ENCODE peak calls at places on chromosomes 7 and 10, in five cellular contexts. One of them, this sample, is unnamed. For H3K9me3, the result is how much of the 10 kb centered on the place peaks cover.

GRCh38 chr10:33937987-33938386 is 603.5 kb upstream of the NRP1 start:
- DNase-seq in naive thymus-derived CD4-positive, alpha-beta T cell: no peak
- DNase-seq in right cardiac atrium: no peak
- DNase-seq in GM23248: peak
- DNase-seq in astrocyte: no peak
- DNase-seq in this sample: no peak

GRCh38 chr10:34578468-34578867 is 236.6 kb downstream of the PARD3 start:
- DNase-seq in naive thymus-derived CD4-positive, alpha-beta T cell: no peak
- DNase-seq in right cardiac atrium: no peak
- DNase-seq in GM23248: no peak
- DNase-seq in astrocyte: no peak
- DNase-seq in this sample: no peak

GRCh38 chr10:17563452-17563851 is 53.7 kb downstream of the HACD1 start:
- DNase-seq in naive thymus-derived CD4-positive, alpha-beta T cell: no peak
- DNase-seq in right cardiac atrium: no peak
- DNase-seq in GM23248: no peak
- DNase-seq in astrocyte: no peak
- DNase-seq in this sample: no peak

GRCh38 chr7:54542920-54543539 is 855 bp downstream of the VSTM2A start:
- DNase-seq in naive thymus-derived CD4-positive, alpha-beta T cell: no peak
- DNase-seq in right cardiac atrium: no peak
- DNase-seq in GM23248: peak
- DNase-seq in astrocyte: peak
- DNase-seq in this sample: no peak

GRCh38 chr7:93178213-93178612 is 30.0 kb upstream of the SAMD9L start:
- DNase-seq in naive thymus-derived CD4-positive, alpha-beta T cell: peak
- DNase-seq in right cardiac atrium: no peak
- DNase-seq in GM23248: peak
- DNase-seq in astrocyte: no peak
- DNase-seq in this sample: no peak

GRCh38 chr10:22753786-22754185 is 39.4 kb upstream of the PIP4K2A start:
- DNase-seq in naive thymus-derived CD4-positive, alpha-beta T cell: no peak
- DNase-seq in right cardiac atrium: no peak
- DNase-seq in GM23248: no peak
- DNase-seq in astrocyte: no peak
- DNase-seq in this sample: no peak

GRCh38 chr7:4045975-4046374 is 636.1 kb upstream of the FOXK1 start:
- DNase-seq in naive thymus-derived CD4-positive, alpha-beta T cell: no peak
- DNase-seq in right cardiac atrium: no peak
- DNase-seq in GM23248: no peak
- DNase-seq in astrocyte: no peak
- DNase-seq in this sample: no peak

GRCh38 chr7:106717997-106718871 is 57.3 kb upstream of the CCDC71L start:
- DNase-seq in naive thymus-derived CD4-positive, alpha-beta T cell: no peak
- DNase-seq in right cardiac atrium: no peak
- DNase-seq in GM23248: peak
- DNase-seq in astrocyte: peak
- DNase-seq in this sample: no peak

GRCh38 chr10:58844680-58845079 is 331.8 kb upstream of the PHYHIPL start:
- DNase-seq in naive thymus-derived CD4-positive, alpha-beta T cell: no peak
- DNase-seq in right cardiac atrium: no peak
- DNase-seq in GM23248: no peak
- DNase-seq in astrocyte: no peak
- DNase-seq in this sample: no peak

GRCh38 chr7:311796-312195 is 21.8 kb downstream of the FOXL3 start:
- DNase-seq in naive thymus-derived CD4-positive, alpha-beta T cell: no peak
- DNase-seq in right cardiac atrium: no peak
- DNase-seq in GM23248: no peak
- DNase-seq in astrocyte: no peak
- DNase-seq in this sample: no peak

GRCh38 chr7:38916396-38916795 is 7.4 kb upstream of the VPS41 start:
- DNase-seq in naive thymus-derived CD4-positive, alpha-beta T cell: no peak
- DNase-seq in right cardiac atrium: no peak
- DNase-seq in GM23248: no peak
- DNase-seq in astrocyte: no peak
- DNase-seq in this sample: no peak

GRCh38 chr7:34451183-34451582 is 206.8 kb upstream of the NPSR1 start:
- DNase-seq in naive thymus-derived CD4-positive, alpha-beta T cell: no peak
- DNase-seq in right cardiac atrium: no peak
- DNase-seq in GM23248: no peak
- DNase-seq in astrocyte: no peak
- DNase-seq in this sample: no peak
- H3K27ac ChIP-seq in naive thymus-derived CD4-positive, alpha-beta T cell: no peak
- H3K27ac ChIP-seq in right cardiac atrium: no peak
- H3K27ac ChIP-seq in GM23248: no peak
- H3K27ac ChIP-seq in astrocyte: no peak
- H3K27ac ChIP-seq in this sample: no peak

GRCh38 chr7:125930848-125931247 is 1001.2 kb upstream of the POT1 start:
- DNase-seq in naive thymus-derived CD4-positive, alpha-beta T cell: no peak
- DNase-seq in right cardiac atrium: no peak
- DNase-seq in GM23248: no peak
- DNase-seq in astrocyte: no peak
- DNase-seq in this sample: no peak
- H3K9me3 ChIP-seq in naive thymus-derived CD4-positive, alpha-beta T cell: under half
- H3K9me3 ChIP-seq in right cardiac atrium: under half
- H3K9me3 ChIP-seq in GM23248: under half
- H3K9me3 ChIP-seq in astrocyte: under half
- H3K9me3 ChIP-seq in this sample: under half

DNA sequence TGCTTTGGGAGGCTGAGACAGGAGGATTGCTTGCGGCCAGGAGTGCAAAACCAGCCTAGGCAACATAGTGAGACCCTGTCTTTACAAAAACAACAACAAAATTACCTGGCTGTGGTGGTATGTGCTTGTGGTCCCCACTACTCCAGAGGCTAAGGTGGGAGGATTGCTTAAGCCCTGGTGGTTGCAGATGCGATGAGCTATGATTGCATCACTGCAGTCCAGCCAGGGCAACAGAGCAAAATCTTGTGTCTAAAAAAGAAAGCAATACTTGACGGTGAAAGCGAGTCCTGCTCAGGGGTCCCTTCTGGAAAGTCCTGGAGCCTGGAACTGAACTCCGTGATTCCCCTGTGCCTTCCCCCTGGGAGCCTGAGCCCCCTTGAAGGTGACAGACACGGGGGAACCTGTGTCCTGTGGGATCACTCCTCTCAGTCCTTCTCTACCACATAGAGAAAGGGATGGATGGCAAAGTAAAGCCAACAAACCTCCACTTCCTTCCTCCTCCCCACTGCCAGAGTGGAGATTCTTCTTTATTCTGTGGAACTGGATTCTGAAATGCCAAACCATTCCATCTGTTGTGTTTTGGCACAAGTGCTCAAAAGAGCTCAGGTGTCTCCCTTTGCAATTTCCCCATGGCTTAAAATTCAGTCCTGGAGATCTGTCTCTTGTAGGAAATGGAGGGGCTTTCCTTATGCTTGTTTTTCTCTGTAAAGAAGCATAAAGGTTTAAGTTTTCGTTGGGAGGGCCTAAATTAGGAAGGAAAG is 50.6 kb downstream of the KIAA1217 start:
- DNase-seq in naive thymus-derived CD4-positive, alpha-beta T cell: no peak
- DNase-seq in right cardiac atrium: no peak
- DNase-seq in GM23248: peak
- DNase-seq in astrocyte: peak
- DNase-seq in this sample: no peak
- H3K4me3 ChIP-seq in naive thymus-derived CD4-positive, alpha-beta T cell: no peak
- H3K4me3 ChIP-seq in right cardiac atrium: no peak
- H3K4me3 ChIP-seq in GM23248: no peak
- H3K4me3 ChIP-seq in astrocyte: no peak
- H3K4me3 ChIP-seq in this sample: no peak

GRCh38 chr10:100315603-100316002 is 14.4 kb downstream of the PKD2L1 start:
- DNase-seq in naive thymus-derived CD4-positive, alpha-beta T cell: no peak
- DNase-seq in right cardiac atrium: no peak
- DNase-seq in GM23248: no peak
- DNase-seq in astrocyte: no peak
- DNase-seq in this sample: no peak
- H3K27ac ChIP-seq in naive thymus-derived CD4-positive, alpha-beta T cell: no peak
- H3K27ac ChIP-seq in right cardiac atrium: no peak
- H3K27ac ChIP-seq in GM23248: no peak
- H3K27ac ChIP-seq in astrocyte: no peak
- H3K27ac ChIP-seq in this sample: no peak

GRCh38 chr10:130560573-130560972 is 424.4 kb downstream of the GLRX3 start:
- DNase-seq in naive thymus-derived CD4-positive, alpha-beta T cell: no peak
- DNase-seq in right cardiac atrium: no peak
- DNase-seq in GM23248: no peak
- DNase-seq in astrocyte: no peak
- DNase-seq in this sample: no peak
- H3K9me3 ChIP-seq in naive thymus-derived CD4-positive, alpha-beta T cell: under half
- H3K9me3 ChIP-seq in right cardiac atrium: under half
- H3K9me3 ChIP-seq in GM23248: under half
- H3K9me3 ChIP-seq in astrocyte: under half
- H3K9me3 ChIP-seq in this sample: under half

GRCh38 chr7:156898938-156899337 is 6.0 kb upstream of the LMBR1 start:
- DNase-seq in naive thymus-derived CD4-positive, alpha-beta T cell: no peak
- DNase-seq in right cardiac atrium: no peak
- DNase-seq in GM23248: no peak
- DNase-seq in astrocyte: no peak
- DNase-seq in this sample: no peak

GRCh38 chr7:156897673-156898072 is 4.7 kb upstream of the LMBR1 start:
- DNase-seq in naive thymus-derived CD4-positive, alpha-beta T cell: no peak
- DNase-seq in right cardiac atrium: no peak
- DNase-seq in GM23248: peak
- DNase-seq in astrocyte: peak
- DNase-seq in this sample: no peak

GRCh38 chr7:156906281-156906680 is 13.3 kb upstream of the LMBR1 start:
- DNase-seq in naive thymus-derived CD4-positive, alpha-beta T cell: no peak
- DNase-seq in right cardiac atrium: no peak
- DNase-seq in GM23248: peak
- DNase-seq in astrocyte: no peak
- DNase-seq in this sample: no peak

GRCh38 chr7:156907656-156908055 is 14.7 kb upstream of the LMBR1 start:
- DNase-seq in naive thymus-derived CD4-positive, alpha-beta T cell: no peak
- DNase-seq in right cardiac atrium: no peak
- DNase-seq in GM23248: peak
- DNase-seq in astrocyte: no peak
- DNase-seq in this sample: no peak

GRCh38 chr7:156903232-156903909 is 10.4 kb upstream of the LMBR1 start:
- DNase-seq in naive thymus-derived CD4-positive, alpha-beta T cell: peak
- DNase-seq in right cardiac atrium: no peak
- DNase-seq in GM23248: peak
- DNase-seq in astrocyte: peak
- DNase-seq in this sample: peak
- H3K4me3 ChIP-seq in naive thymus-derived CD4-positive, alpha-beta T cell: no peak
- H3K4me3 ChIP-seq in right cardiac atrium: no peak
- H3K4me3 ChIP-seq in GM23248: no peak
- H3K4me3 ChIP-seq in astrocyte: no peak
- H3K4me3 ChIP-seq in this sample: no peak

DNA sequence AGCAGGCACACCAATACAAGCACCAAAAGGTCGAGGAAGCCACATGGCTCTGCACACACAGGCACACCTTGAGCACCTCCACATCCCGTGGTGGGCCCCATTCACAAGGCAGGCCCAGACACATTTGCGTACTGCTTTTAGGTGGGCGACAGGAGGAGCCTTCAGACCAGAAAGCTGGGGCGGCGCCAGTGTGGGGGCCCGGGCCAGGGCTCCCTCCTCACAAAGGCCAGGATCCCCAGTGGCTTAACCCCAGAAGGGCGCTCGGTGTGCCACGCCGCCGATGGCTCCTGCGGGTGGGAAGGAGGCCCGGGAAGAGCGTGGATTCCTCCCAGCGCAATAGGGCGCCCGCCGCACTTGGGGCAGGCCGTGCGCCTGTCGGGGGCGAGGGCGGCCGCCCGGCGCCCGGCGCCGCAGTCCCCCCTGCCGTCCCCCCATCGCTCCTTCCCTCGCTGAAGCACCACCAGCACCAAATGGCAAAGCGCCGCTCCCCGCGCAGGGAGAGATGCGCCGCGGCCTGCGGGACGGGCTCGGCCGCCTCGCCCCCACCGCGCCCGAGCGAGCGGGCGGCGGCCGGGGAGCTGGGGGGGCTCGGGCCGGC is 2.9 kb upstream of the SMARCD3 start:
- DNase-seq in naive thymus-derived CD4-positive, alpha-beta T cell: no peak
- DNase-seq in right cardiac atrium: peak
- DNase-seq in GM23248: peak
- DNase-seq in astrocyte: peak
- DNase-seq in this sample: peak
- H3K27ac ChIP-seq in naive thymus-derived CD4-positive, alpha-beta T cell: no peak
- H3K27ac ChIP-seq in right cardiac atrium: peak
- H3K27ac ChIP-seq in GM23248: peak
- H3K27ac ChIP-seq in astrocyte: peak
- H3K27ac ChIP-seq in this sample: peak

GRCh38 chr10:37285063-37285462 is 159.7 kb downstream of the ANKRD30A start:
- DNase-seq in naive thymus-derived CD4-positive, alpha-beta T cell: no peak
- DNase-seq in right cardiac atrium: peak
- DNase-seq in GM23248: no peak
- DNase-seq in astrocyte: no peak
- DNase-seq in this sample: no peak

GRCh38 chr10:37289833-37290464 is 164.6 kb downstream of the ANKRD30A start:
- DNase-seq in naive thymus-derived CD4-positive, alpha-beta T cell: no peak
- DNase-seq in right cardiac atrium: no peak
- DNase-seq in GM23248: no peak
- DNase-seq in astrocyte: no peak
- DNase-seq in this sample: no peak
- H3K9me3 ChIP-seq in naive thymus-derived CD4-positive, alpha-beta T cell: under half
- H3K9me3 ChIP-seq in right cardiac atrium: under half
- H3K9me3 ChIP-seq in GM23248: under half
- H3K9me3 ChIP-seq in astrocyte: under half
- H3K9me3 ChIP-seq in this sample: half or more

DNA sequence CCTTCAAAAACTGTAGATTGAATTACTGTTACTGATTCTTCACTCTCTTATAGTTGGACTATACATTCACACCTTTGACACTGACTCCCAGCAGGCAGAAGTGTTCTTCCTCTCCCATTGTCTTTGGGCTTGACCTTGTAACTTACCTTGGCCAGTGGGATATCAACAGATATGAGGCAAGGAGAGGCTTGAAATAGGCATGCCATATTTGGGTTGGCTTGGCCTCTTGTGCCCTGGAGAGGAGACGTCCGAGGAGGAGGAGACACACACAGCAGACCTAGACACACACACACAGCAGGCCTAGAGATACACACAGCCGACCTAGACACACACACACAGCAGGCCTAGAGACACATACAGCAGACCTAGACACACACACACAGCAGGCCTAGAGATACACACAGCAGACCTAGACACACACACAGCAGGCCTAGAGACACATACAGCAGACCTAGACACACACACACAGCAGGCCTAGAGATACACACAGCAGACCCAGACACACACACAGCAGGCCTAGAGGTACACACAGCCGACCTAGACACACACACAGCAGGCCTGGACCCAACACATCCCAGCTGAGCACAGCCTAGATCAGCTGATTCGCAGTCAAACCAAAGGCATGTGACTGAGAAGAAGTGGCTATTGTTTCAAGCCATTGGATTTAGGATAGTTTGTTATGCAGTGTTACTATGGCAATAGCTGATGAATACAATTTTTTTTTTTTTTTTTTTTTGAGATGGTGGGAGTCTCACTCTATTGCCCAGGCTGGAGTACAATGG is 12.5 kb upstream of the GNA12 start:
- DNase-seq in naive thymus-derived CD4-positive, alpha-beta T cell: no peak
- DNase-seq in right cardiac atrium: no peak
- DNase-seq in GM23248: peak
- DNase-seq in astrocyte: no peak
- DNase-seq in this sample: no peak
- H3K4me3 ChIP-seq in naive thymus-derived CD4-positive, alpha-beta T cell: no peak
- H3K4me3 ChIP-seq in right cardiac atrium: no peak
- H3K4me3 ChIP-seq in GM23248: no peak
- H3K4me3 ChIP-seq in astrocyte: no peak
- H3K4me3 ChIP-seq in this sample: no peak

GRCh38 chr7:52085610-52086009 is 769.0 kb upstream of the COBL start:
- DNase-seq in naive thymus-derived CD4-positive, alpha-beta T cell: no peak
- DNase-seq in right cardiac atrium: no peak
- DNase-seq in GM23248: no peak
- DNase-seq in astrocyte: no peak
- DNase-seq in this sample: no peak
- H3K27ac ChIP-seq in naive thymus-derived CD4-positive, alpha-beta T cell: no peak
- H3K27ac ChIP-seq in right cardiac atrium: no peak
- H3K27ac ChIP-seq in GM23248: no peak
- H3K27ac ChIP-seq in astrocyte: no peak
- H3K27ac ChIP-seq in this sample: no peak